ENCODE peak calls at places on chromosomes 12 and 14, in four cellular contexts. Q is heart left ventricle, K is adipocyte, P is SJSA1. V is an unnamed sample.

GRCh38 chr14:97264516-97265230 is 467.5 kb downstream of the VRK1 start:
- DNase-seq in Q (no peak), K (no peak), P (no peak), V (no peak)

GRCh38 chr12:131677699-131678098 is 33.2 kb upstream of the SFSWAP start:
- DNase-seq in Q (no peak), P (no peak), K (no peak), V (no peak)

GRCh38 chr12:104573-105081 is 38.1 kb downstream of the IQSEC3 start:
- DNase-seq in P (no peak), K (peak), Q (no peak), V (no peak)

GRCh38 chr14:91387135-91387849 is 30.3 kb downstream of the CCDC88C start:
- DNase-seq in P (no peak), K (no peak), Q (no peak), V (no peak)

GRCh38 chr12:108573310-108573709 is 10.9 kb downstream of the ISCU start:
- DNase-seq in P (no peak), Q (no peak), K (no peak), V (no peak)

GRCh38 chr14:76947078-76947837 is 81.2 kb downstream of the IRF2BPL start:
- DNase-seq in Q (peak), P (peak), K (peak), V (peak)

GRCh38 chr12:131085816-131086591 is 132.3 kb downstream of the ADGRD1 start:
- DNase-seq in P (no peak), K (no peak), Q (peak), V (no peak)

GRCh38 chr12:67355428-67356385 is 86.5 kb downstream of the CAND1 start:
- DNase-seq in K (peak), P (peak), Q (no peak), V (no peak)

GRCh38 chr14:99757331-99758070 is 35.7 kb upstream of the EML1 start:
- DNase-seq in Q (no peak), P (peak), K (peak), V (no peak)

GRCh38 chr12:24810378-24810777 is 138.5 kb downstream of the BCAT1 start:
- DNase-seq in P (no peak), Q (no peak), K (no peak), V (no peak)

GRCh38 chr12:121781751-121782615 is 11.5 kb downstream of the RHOF start:
- DNase-seq in Q (no peak), P (no peak), K (peak), V (no peak)
- H3K4me3 ChIP-seq in Q (no peak), P (no peak), K (peak), V (peak)

GRCh38 chr14:86321151-86321550 is 791.2 kb downstream of the FLRT2 start:
- DNase-seq in P (no peak), Q (no peak), K (peak), V (no peak)
- H3K4me3 ChIP-seq in P (no peak), Q (no peak), K (no peak), V (no peak)

DNA sequence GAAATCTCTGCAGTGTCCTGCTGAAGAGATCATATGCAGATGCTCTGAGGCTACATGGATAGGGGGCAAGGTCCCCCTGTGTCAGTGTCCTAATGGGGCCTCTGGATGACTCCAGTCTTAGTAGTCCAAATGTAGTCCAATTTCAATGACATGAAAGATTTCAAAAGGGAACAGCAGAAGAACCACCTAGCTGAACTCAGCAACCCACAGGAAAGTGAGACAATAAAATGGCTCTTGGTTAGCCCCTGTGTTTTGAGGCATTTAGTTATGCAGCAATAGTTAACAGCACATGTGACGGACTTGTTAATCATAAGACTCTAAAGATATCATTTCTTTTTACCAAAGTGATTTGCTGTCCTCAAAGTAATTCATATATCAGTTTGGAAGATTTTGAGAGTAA is 22.7 kb downstream of the CCDC198 start:
- DNase-seq in K (no peak), Q (no peak), P (no peak), V (no peak)
- H3K4me3 ChIP-seq in K (no peak), Q (no peak), P (no peak), V (no peak)

GRCh38 chr12:71871116-71871515 is 31.6 kb downstream of the TBC1D15 start:
- DNase-seq in P (no peak), K (peak), Q (no peak), V (no peak)

GRCh38 chr12:71865757-71866536 is 26.4 kb downstream of the TBC1D15 start:
- DNase-seq in K (no peak), P (no peak), Q (no peak), V (no peak)

GRCh38 chr12:71867131-71867530 is 27.6 kb downstream of the TBC1D15 start:
- DNase-seq in Q (no peak), P (no peak), K (no peak), V (no peak)

GRCh38 chr12:71870409-71870808 is 30.9 kb downstream of the TBC1D15 start:
- DNase-seq in P (no peak), Q (no peak), K (no peak), V (no peak)

GRCh38 chr12:71865166-71865713 is 25.7 kb downstream of the TBC1D15 start:
- DNase-seq in K (peak), P (peak), Q (no peak), V (no peak)
- H3K4me3 ChIP-seq in K (peak), P (no peak), Q (no peak), V (no peak)

DNA sequence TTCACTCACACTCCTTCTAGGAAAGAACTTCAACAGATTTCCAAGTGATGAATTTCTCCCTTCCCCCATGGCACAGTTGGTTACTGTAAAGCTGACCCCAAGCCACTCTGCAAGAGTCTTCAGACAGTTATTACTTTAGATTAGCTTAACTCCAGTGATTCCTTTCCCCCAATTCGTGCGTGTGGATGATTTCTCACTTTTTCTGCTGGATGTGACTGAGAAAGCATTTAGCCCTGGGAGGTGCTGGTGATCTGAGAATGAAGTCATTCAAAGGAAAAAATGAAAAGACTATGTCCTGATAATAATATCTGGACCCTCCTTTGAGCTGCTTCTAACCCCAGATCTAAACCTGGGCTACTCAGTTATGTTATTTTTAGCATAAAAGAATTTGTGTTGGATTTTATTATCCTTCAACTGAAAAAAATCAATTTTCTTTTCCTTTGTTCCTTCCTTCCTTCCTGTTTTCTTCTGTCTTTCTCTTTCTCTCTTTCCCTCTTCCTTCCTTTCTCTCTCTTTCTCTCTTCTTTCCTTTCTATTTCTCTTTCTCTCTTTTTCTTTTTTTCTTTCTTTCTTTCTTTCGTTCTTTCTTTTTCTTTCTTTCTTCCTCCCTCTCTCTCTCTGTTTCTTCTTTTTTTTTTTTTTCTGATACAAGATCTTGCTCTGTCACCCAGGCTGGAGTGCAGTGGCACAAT is 47.6 kb upstream of the PPP1R12A start:
- DNase-seq in P (no peak), K (no peak), Q (no peak), V (no peak)
- H3K4me3 ChIP-seq in P (no peak), K (no peak), Q (no peak), V (no peak)

DNA sequence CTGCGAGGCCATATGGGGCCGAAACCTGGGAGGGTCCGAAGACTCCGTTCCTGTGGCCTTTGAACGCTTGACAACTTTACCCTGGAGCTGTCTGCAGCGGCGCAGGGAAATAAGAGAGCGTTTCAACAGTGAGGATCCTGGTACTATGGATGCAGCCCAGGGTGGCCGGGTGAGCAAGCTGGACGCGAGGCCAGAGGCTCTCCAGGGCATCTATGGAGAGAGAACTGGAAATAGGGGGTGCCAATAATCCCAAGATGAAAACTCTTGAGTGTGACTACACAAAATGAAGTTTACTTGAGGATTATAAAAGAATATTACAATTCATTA is 1.1 kb upstream of the ABCC9 start:
- DNase-seq in P (no peak), Q (no peak), K (no peak), V (no peak)
- H3K4me3 ChIP-seq in P (no peak), Q (peak), K (peak), V (peak)

GRCh38 chr12:117098071-117098360 is 1.2 kb downstream of the TESC start:
- DNase-seq in Q (no peak), P (no peak), K (no peak), V (no peak)
- H3K4me3 ChIP-seq in Q (peak), P (no peak), K (no peak), V (peak)